ENCODE peak calls at places on chromosomes 6 and 20, in five cellular contexts. H, N, P, W and L are unnamed samples.
A peak's percentile ranks its signal among the peaks of the same experiment; 100 is the strongest.

GRCh38 chr6:75431379-75431778 is 62.2 kb downstream of the FILIP1 start:
- DNase-seq in H (no peak), N (no peak), P (peak; percentile 49), W (peak; percentile 54), L (no peak)

GRCh38 chr6:128499079-128499705 is 21.2 kb downstream of the PTPRK start:
- DNase-seq in H (no peak), N (no peak), P (no peak), W (no peak), L (no peak)

GRCh38 chr6:133040025-133040838 is 200.9 kb upstream of the EYA4 start:
- DNase-seq in H (no peak), N (no peak), P (peak; percentile 34), W (peak; percentile 41), L (peak; percentile 18)

GRCh38 chr6:84560431-84561375 is 203.7 kb downstream of the TBX18 start:
- DNase-seq in H (no peak), N (no peak), P (no peak), W (no peak), L (no peak)

GRCh38 chr6:163354085-163354484 is 60.4 kb upstream of the QKI start:
- DNase-seq in H (no peak), N (no peak), P (no peak), W (peak; percentile 53), L (no peak)

GRCh38 chr6:84197708-84198107 is 29.7 kb downstream of the CEP162 start:
- DNase-seq in H (no peak), N (no peak), P (peak; percentile 11), W (no peak), L (no peak)

GRCh38 chr6:24089741-24090140 is 36.3 kb upstream of the NRSN1 start:
- DNase-seq in H (no peak), N (no peak), P (no peak), W (no peak), L (no peak)

GRCh38 chr6:514396-514973 is 122.9 kb downstream of the IRF4 start:
- DNase-seq in H (no peak), N (no peak), P (no peak), W (no peak), L (no peak)

GRCh38 chr6:82196159-82196558 is 51.4 kb downstream of the IBTK start:
- DNase-seq in H (no peak), N (no peak), P (no peak), W (no peak), L (no peak)

GRCh38 chr20:11777861-11778570 is 139.7 kb upstream of the BTBD3 start:
- DNase-seq in H (no peak), N (no peak), P (peak; percentile 32), W (peak; percentile 25), L (no peak)

GRCh38 chr20:38338849-38339520 is 7.3 kb upstream of the LBP start:
- DNase-seq in H (no peak), N (no peak), P (no peak), W (peak; percentile 21), L (no peak)

GRCh38 chr6:36389353-36389752 is 1.9 kb upstream of the ETV7 start:
- DNase-seq in H (no peak), N (no peak), P (no peak), W (no peak), L (no peak)

GRCh38 chr6:31727717-31728671 is 1.1 kb downstream of the DDAH2 start:
- DNase-seq in H (no peak), N (peak; percentile 70), P (no peak), W (no peak), L (no peak)

GRCh38 chr6:135522975-135523692 is 25.6 kb upstream of the AHI1 start:
- DNase-seq in H (no peak), N (no peak), P (no peak), W (peak; percentile 82), L (no peak)

GRCh38 chr6:98634569-98634968 is 199.8 kb upstream of the POU3F2 start:
- DNase-seq in H (no peak), N (no peak), P (no peak), W (no peak), L (no peak)

GRCh38 chr6:6825986-6826901 is 237.7 kb downstream of the LY86 start:
- DNase-seq in H (peak; percentile 32), N (peak; percentile 24), P (peak; percentile 11), W (no peak), L (no peak)

GRCh38 chr20:63125581-63125892 is 90.4 kb downstream of the YTHDF1 start:
- DNase-seq in H (no peak), N (no peak), P (no peak), W (no peak), L (no peak)

GRCh38 chr20:35008411-35009342 is 53.0 kb downstream of the MYH7B start:
- DNase-seq in H (no peak), N (no peak), P (no peak), W (peak; percentile 34), L (no peak)

GRCh38 chr6:35757461-35758123 is 18.8 kb upstream of the CLPSL2 start:
- DNase-seq in H (no peak), N (peak; percentile 21), P (peak; percentile 37), W (peak; percentile 46), L (peak; percentile 11)

GRCh38 chr20:50484271-50484976 is 25.8 kb upstream of the PTPN1 start:
- DNase-seq in H (no peak), N (no peak), P (no peak), W (no peak), L (no peak)

GRCh38 chr6:143569035-143569434 is 57.5 kb upstream of the FUCA2 start:
- DNase-seq in H (no peak), N (no peak), P (peak; percentile 34), W (peak; percentile 16), L (no peak)

GRCh38 chr6:116101790-116102189 is 1.1 kb downstream of the NT5DC1 start:
- DNase-seq in H (no peak), N (no peak), P (no peak), W (no peak), L (no peak)

GRCh38 chr6:44151348-44152108 is 7.1 kb upstream of the CAPN11 start:
- DNase-seq in H (peak; percentile 64), N (no peak), P (peak; percentile 47), W (peak; percentile 56), L (peak; percentile 34)

GRCh38 chr20:6632187-6632586 is 135.3 kb upstream of the BMP2 start:
- DNase-seq in H (no peak), N (no peak), P (peak; percentile 55), W (peak; percentile 61), L (peak; percentile 66)

GRCh38 chr6:5422321-5422915 is 161.1 kb downstream of the FARS2 start:
- DNase-seq in H (no peak), N (no peak), P (peak; percentile 59), W (peak; percentile 39), L (peak; percentile 28)

GRCh38 chr20:14715400-14715799 is 378.0 kb upstream of the FLRT3 start:
- DNase-seq in H (no peak), N (no peak), P (no peak), W (no peak), L (no peak)

GRCh38 chr20:51265366-51265765 is 242.5 kb upstream of the KCNG1 start:
- DNase-seq in H (no peak), N (no peak), P (no peak), W (no peak), L (no peak)

GRCh38 chr6:62891065-62891647 is 320.1 kb upstream of the FKBP1C start:
- DNase-seq in H (no peak), N (no peak), P (no peak), W (no peak), L (no peak)
- TF ChIP-seq CTCF in H (no peak), N (peak; percentile 25), P (no peak), W (no peak), L (no peak)

DNA sequence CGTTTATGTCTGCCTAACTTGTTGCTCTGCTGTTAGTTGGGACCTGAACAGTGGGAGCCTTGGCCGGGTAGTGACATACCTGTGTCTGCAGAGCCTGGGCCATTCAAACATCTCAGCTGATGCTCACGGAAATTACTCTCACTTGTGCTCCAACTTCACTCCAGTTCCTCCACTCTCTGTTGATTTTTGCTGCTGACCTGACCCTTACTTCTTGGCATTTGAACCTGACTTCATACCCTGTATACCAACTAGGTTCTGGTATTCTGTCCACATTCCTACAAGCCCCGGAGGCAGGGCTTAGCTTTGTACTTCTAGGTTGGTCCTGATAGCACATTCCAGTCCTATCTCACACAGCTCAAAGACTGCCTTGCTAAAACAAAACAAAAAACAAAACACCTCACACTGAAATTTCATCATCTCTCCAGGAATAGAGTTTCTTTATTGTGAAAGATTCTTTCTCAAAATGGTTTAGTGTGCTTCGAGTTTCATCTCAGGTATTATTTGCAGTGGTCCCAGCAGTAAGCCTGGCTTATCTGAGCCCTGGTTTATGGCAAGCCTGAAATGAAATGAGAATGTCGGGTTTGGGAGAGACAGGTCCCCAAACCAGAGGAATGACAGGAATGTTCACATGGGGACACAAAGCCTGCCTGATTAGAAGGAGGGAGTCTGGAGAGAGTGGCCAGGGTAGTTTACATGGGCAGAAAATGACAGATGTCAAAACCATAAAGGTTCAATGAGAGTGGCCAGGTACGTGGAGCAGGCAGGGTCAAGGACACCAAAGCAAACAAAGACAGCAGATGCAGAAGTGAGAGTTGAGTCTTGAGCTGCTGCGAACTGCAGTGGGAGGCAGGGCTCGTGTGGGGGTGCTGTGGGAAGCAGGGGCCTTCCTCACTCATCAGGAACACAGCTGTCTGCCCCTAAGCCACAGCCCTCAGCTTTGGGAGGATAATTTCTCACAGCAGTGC is 174.2 kb upstream of the HDAC2 start:
- DNase-seq in H (no peak), N (no peak), P (no peak), W (no peak), L (no peak)
- H3K4me3 ChIP-seq in H (no peak overlapping the region), N (no peak overlapping the region), P (no peak overlapping the region), W (no peak overlapping the region), L (no peak overlapping the region)

GRCh38 chr6:124857746-124858145 is 104.5 kb upstream of the RNF217 start:
- DNase-seq in H (no peak), N (no peak), P (no peak), W (no peak), L (no peak)

GRCh38 chr6:124858564-124858963 is 103.7 kb upstream of the RNF217 start:
- DNase-seq in H (no peak), N (no peak), P (no peak), W (no peak), L (no peak)

GRCh38 chr6:124859366-124859765 is 102.9 kb upstream of the RNF217 start:
- DNase-seq in H (no peak), N (no peak), P (no peak), W (no peak), L (no peak)

DNA sequence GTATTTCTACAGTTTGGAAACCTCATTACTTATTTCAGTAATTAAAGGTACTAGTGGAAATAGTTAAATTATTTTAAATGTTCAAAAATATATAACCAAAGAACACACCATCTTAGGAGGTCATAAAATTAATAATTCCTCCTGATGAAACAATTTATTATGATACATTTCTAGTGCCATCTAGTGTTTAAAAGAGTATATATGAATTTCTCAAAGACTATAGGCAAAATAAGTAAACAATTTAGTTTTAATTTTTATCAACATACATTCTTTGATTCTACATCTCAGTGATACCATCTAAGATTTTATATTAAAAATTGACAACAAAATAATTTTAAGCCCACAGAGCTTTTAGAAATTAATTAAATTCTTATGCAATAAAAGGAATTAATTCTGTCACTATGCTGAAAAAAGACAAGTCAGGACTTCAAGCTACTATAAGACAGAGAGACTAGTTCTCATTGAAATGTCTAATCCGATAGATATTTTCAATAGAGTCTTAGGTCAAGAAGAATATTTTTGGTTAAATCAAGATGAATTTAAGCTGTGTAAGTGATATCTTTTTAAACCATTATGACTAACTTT is 107.8 kb upstream of the RNF217 start:
- DNase-seq in H (no peak), N (no peak), P (peak; percentile 8), W (peak; percentile 34), L (no peak)
- TF ChIP-seq CTCF in H (no peak), N (no peak), P (peak; percentile 11), W (no peak), L (no peak)

DNA sequence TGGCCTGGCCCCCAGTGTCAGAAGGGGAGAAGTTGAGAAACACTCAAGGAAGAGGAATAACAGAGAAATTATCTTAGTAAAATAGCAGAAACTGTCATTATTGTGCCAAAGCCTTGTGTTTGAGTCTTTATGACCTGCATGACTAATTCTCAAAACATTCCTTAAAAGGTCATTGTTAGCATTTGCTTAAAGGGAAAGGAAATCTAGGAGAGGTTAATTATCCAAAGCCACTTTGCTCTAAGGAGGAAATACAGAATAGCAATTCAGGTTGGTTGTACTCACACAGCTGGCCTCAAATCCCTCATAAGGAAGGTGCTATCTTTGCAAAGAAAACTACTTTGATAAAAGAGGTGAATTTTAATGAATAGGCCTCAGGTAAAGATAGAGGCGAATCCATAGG is 516.7 kb downstream of the CBLN4 start:
- DNase-seq in H (no peak), N (no peak), P (no peak), W (no peak), L (no peak)
- H3K4me3 ChIP-seq in H (no peak overlapping the region), N (no peak overlapping the region), P (no peak overlapping the region), W (no peak overlapping the region), L (no peak overlapping the region)